ENCODE peak calls at places on chromosomes 4 and X, in four cellular contexts. D is tibial nerve, B is uterus, C is prostate gland. Z is an unnamed sample.
A peak's percentile ranks its signal among the peaks of the same experiment; 100 is the strongest.

GRCh38 chr4:917466-917865 is 14.7 kb downstream of the GAK start:
- DNase-seq in D (no peak), B (no peak), C (no peak), Z (no peak)

GRCh38 chrX:44842555-44843317 is 1.1 kb upstream of the DUSP21 start:
- DNase-seq in D (no peak), B (no peak), C (no peak), Z (no peak)

GRCh38 chr4:149961876-149962597 is 116.2 kb upstream of the DCLK2 start:
- DNase-seq in D (no peak), B (no peak), C (no peak), Z (no peak)

GRCh38 chr4:152281822-152282221 is 254.1 kb downstream of the FBXW7 start:
- DNase-seq in D (no peak), B (no peak), C (no peak), Z (no peak)

GRCh38 chr4:100495074-100495473 is 22.7 kb downstream of the EMCN start:
- DNase-seq in D (no peak), B (no peak), C (no peak), Z (no peak)

GRCh38 chrX:150767475-150768131 is 74.4 kb downstream of the MTMR1 start:
- DNase-seq in D (no peak), B (peak; percentile 29), C (no peak), Z (peak; percentile 57)

GRCh38 chrX:40081679-40082068 is 16.1 kb downstream of the BCOR start:
- DNase-seq in D (no peak), B (no peak), C (no peak), Z (no peak)

GRCh38 chrX:13167444-13168207 is 123.2 kb upstream of the FAM9C start:
- DNase-seq in D (peak; percentile 37), B (peak; percentile 61), C (no peak), Z (no peak)

GRCh38 chr4:148790691-148791090 is 348.5 kb upstream of the NR3C2 start:
- DNase-seq in D (no peak), B (no peak), C (no peak), Z (no peak)

GRCh38 chrX:136192135-136192534 is 44.8 kb downstream of the FHL1 start:
- DNase-seq in D (no peak), B (no peak), C (no peak), Z (no peak)

GRCh38 chr4:67713531-67714247 is 12.7 kb upstream of the UBA6 start:
- DNase-seq in D (no peak), B (no peak), C (peak; percentile 53), Z (no peak)

GRCh38 chr4:150251752-150252190 is 173.5 kb downstream of the DCLK2 start:
- DNase-seq in D (no peak), B (no peak), C (no peak), Z (no peak)

GRCh38 chr4:79650794-79651431 is 242.9 kb upstream of the GK2 start:
- DNase-seq in D (no peak), B (no peak), C (no peak), Z (peak; percentile 65)

GRCh38 chr4:15738877-15739276 is 36.0 kb downstream of the BST1 start:
- DNase-seq in D (no peak), B (no peak), C (no peak), Z (no peak)

GRCh38 chr4:185755451-185755850 is 56.5 kb downstream of the SORBS2 start:
- DNase-seq in D (no peak), B (no peak), C (no peak), Z (no peak)

GRCh38 chr4:164304240-164304639 is 449.7 kb upstream of the SMIM31 start:
- DNase-seq in D (no peak), B (no peak), C (no peak), Z (no peak)

GRCh38 chrX:129930941-129931410 is 25.0 kb downstream of the UTP14A start:
- DNase-seq in D (no peak), B (no peak), C (no peak), Z (no peak)

GRCh38 chr4:86791126-86791525 is 58.1 kb downstream of the SLC10A6 start:
- DNase-seq in D (no peak), B (no peak), C (no peak), Z (no peak)

DNA sequence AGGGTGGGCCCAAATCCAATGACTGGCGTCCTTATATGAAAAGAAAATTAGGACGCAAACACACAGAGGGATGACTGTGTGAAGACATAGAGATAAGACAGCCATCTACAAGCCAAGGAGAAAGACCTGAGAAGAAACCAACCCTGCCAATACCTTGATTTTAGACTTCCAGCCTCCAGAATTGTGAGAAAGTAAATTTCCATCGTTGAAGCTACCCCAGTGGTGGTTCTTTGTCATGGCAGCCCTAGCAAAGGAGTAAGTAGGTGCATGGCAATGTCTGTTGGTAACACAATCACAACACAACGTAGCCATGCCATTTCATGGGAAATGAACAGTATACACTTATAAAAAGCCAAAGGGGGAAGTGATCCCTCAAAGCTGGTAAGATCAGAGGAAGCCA is 25.3 kb downstream of the SMIM20 start:
- DNase-seq in D (no peak), B (no peak), C (no peak), Z (no peak)
- TF ChIP-seq CTCF in D (no peak), B (no peak), C (no peak), Z (peak; percentile 11)

GRCh38 chrX:155874571-155875244 is 6.4 kb upstream of the VAMP7 start:
- DNase-seq in D (no peak), B (no peak), C (no peak), Z (no peak)
- H3K4me3 ChIP-seq in D (peak overlapping the region; percentile 15), B (no peak overlapping the region), C (no peak overlapping the region), Z (no peak overlapping the region)

DNA sequence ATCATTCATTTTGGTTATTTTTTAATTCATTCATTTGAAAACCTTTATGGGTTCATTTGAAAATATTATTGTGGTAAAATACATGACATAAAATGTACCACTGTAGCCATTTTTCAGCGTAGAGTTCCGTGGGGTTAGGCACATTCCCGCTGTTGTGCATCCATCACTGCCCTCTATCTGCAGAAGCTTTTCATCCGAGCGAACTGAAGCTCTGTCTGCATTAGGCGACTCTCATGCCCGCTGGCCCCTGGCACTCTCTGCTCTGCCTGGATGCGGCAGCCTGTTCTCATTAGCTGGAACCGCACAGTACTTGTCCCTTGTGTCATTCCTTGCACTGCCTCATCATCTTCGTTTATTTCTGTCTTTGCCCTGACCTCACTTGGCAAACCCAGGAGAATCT is 17.5 kb downstream of the CFAP99 start:
- DNase-seq in D (no peak), B (no peak), C (no peak), Z (no peak)
- TF ChIP-seq CTCF in D (peak; percentile 18), B (no peak), C (no peak), Z (peak; percentile 42)

GRCh38 chr4:21915761-21916160 is 32.8 kb downstream of the KCNIP4 start:
- DNase-seq in D (no peak), B (no peak), C (no peak), Z (no peak)
- H3K4me3 ChIP-seq in D (no peak overlapping the region), B (no peak overlapping the region), C (no peak overlapping the region), Z (no peak overlapping the region)

GRCh38 chrX:24647257-24648058 is at the start of gene PCYT1B:
- DNase-seq in D (peak; percentile 39), B (peak; percentile 64), C (peak; percentile 37), Z (peak; percentile 13)

GRCh38 chrX:24651783-24652182 is 4.6 kb upstream of the PCYT1B start:
- DNase-seq in D (no peak), B (no peak), C (no peak), Z (no peak)

GRCh38 chrX:24643116-24643515 is 4.0 kb downstream of the PCYT1B start:
- DNase-seq in D (no peak), B (no peak), C (no peak), Z (no peak)

GRCh38 chrX:24646745-24647182 is 383 bp downstream of the PCYT1B start:
- DNase-seq in D (no peak), B (no peak), C (no peak), Z (no peak)
- TF ChIP-seq CTCF in D (no peak), B (no peak), C (no peak), Z (no peak)

GRCh38 chrX:11664211-11664888 is 1.4 kb downstream of the ARHGAP6 start:
- DNase-seq in D (no peak), B (peak; percentile 28), C (no peak), Z (no peak)
- H3K4me3 ChIP-seq in D (peak overlapping the region; percentile 33), B (peak overlapping the region; percentile 50), C (peak overlapping the region; percentile 28), Z (peak overlapping the region; percentile 47)

DNA sequence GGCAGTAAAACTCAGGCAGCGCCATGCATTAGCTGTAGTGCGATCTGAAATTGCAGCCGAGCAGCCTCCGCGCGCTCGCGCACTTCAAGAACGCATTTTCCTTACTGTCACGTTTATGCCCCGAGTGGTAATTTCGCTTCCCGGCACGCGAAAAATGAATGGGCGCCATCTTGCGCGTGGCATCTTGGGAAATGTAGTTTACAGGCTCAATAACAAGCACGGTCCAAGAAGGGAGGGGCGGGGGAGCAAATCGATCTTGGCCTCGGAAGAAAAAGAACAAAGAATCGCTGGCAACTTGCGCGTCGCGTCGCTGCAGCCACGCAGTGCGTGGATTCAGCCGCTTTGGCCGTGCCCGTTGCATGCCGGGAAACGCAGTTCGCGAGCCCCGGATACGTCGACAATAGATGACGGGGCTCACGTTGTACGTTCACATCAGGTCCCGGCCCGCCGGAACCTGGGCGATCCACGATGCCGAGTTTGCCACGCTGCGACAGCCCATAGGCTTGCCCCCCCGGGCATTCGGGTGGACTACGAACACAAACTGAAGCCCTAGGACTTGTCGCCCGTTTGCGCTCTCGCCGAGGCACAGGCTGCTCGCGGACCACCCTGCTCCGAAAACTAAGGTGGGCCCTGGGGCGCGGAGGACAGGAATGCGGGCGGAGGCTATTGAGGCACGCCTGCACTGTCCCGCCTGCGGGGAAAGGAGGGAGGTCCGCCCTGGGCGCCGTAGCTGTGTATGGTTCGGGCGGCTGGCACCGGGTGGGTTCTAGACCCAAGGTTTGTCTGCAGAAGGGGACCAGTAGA is at the start of gene FTSJ1:
- DNase-seq in D (peak; percentile 86), B (peak; percentile 90), C (peak; percentile 78), Z (peak; percentile 82)
- TF ChIP-seq CTCF in D (peak; percentile 16), B (no peak), C (no peak), Z (no peak)

GRCh38 chr4:8393593-8394038 is 46.9 kb downstream of the ACOX3 start:
- DNase-seq in D (peak; percentile 67), B (peak; percentile 89), C (peak; percentile 37), Z (peak; percentile 97)
- H3K4me3 ChIP-seq in D (no peak overlapping the region), B (no peak overlapping the region), C (no peak overlapping the region), Z (no peak overlapping the region)

GRCh38 chrX:134894373-134894895 is 96.4 kb upstream of the SMIM10 start:
- DNase-seq in D (no peak), B (no peak), C (no peak), Z (no peak)
- TF ChIP-seq CTCF in D (no peak), B (no peak), C (no peak), Z (no peak)

GRCh38 chr4:47531241-47531953 is 46.3 kb downstream of the ATP10D start:
- DNase-seq in D (no peak), B (no peak), C (peak; percentile 30), Z (peak; percentile 79)
- H3K4me3 ChIP-seq in D (no peak overlapping the region), B (no peak overlapping the region), C (no peak overlapping the region), Z (no peak overlapping the region)

Z was measured in astrocyte of the cerebellum.